ENCODE peak calls at places on chromosomes 11 and 22, in six cellular contexts. W is Caco-2, C is AG04450, O is osteocyte, Z is cardiac fibroblast, I is posterior vena cava. L is an unnamed sample.

GRCh38 chr11:117188620-117189081 is 10.1 kb downstream of the SIDT2 start:
- DNase-seq in Z (no peak), W (no peak), I (peak), C (no peak), O (no peak), L (no peak)

GRCh38 chr11:1276061-1276790 is 33.2 kb downstream of the TOLLIP start:
- DNase-seq in Z (no peak), I (no peak), C (no peak), O (no peak), W (no peak), L (no peak)

GRCh38 chr11:82315093-82315492 is 418.6 kb downstream of the FAM181B start:
- DNase-seq in C (no peak), I (no peak), W (peak), O (no peak), Z (no peak), L (peak)

GRCh38 chr11:73236205-73236765 is 18.2 kb downstream of the P2RY2 start:
- DNase-seq in C (no peak), Z (no peak), O (no peak), W (no peak), I (peak), L (no peak)

GRCh38 chr11:61891331-61892084 is at the start of gene FADS3:
- DNase-seq in I (peak), W (peak), O (peak), Z (peak), C (no peak), L (peak)

GRCh38 chr22:35677460-35678187 is 29.4 kb downstream of the APOL6 start:
- DNase-seq in C (no peak), Z (no peak), I (no peak), O (peak), W (no peak), L (no peak)

GRCh38 chr11:9280655-9281301 is 15.6 kb upstream of the DENND5A start:
- DNase-seq in C (no peak), Z (peak), O (peak), I (no peak), W (no peak), L (peak)

GRCh38 chr11:116895053-116895757 is 57.8 kb upstream of the APOA1 start:
- DNase-seq in O (no peak), C (no peak), Z (peak), W (peak), I (no peak), L (no peak)

GRCh38 chr22:44200855-44201550 is 20.3 kb downstream of the PARVG start:
- DNase-seq in W (no peak), O (no peak), C (no peak), I (peak), Z (no peak), L (no peak)

GRCh38 chr11:128848815-128849455 is 18.2 kb downstream of the KCNJ1 start:
- DNase-seq in O (no peak), W (peak), Z (peak), I (no peak), C (no peak), L (peak)

L was measured in MCF 10A.